ENCODE peak calls at places on chromosomes 5 and 9, in six cellular contexts. B, U, K, I, H and C are unnamed samples.

GRCh38 chr5:147223951-147224791 is 10.7 kb upstream of the STK32A start:
- DNase-seq in B (peak), U (no peak), K (peak), I (peak), H (peak), C (peak)

GRCh38 chr9:22425551-22425950 is 21.1 kb upstream of the DMRTA1 start:
- DNase-seq in B (no peak), U (no peak), K (no peak), I (peak), H (no peak), C (no peak)

GRCh38 chr5:149348463-149348862 is 3.2 kb downstream of the GRPEL2 start:
- DNase-seq in B (no peak), U (no peak), K (no peak), I (no peak), H (peak), C (no peak)

GRCh38 chr5:67963789-67964519 is 251.6 kb upstream of the PIK3R1 start:
- DNase-seq in B (no peak), U (no peak), K (no peak), I (no peak), H (no peak), C (no peak)

GRCh38 chr9:116151966-116152381 is 1.6 kb upstream of the PAPPA start:
- DNase-seq in B (peak), U (no peak), K (peak), I (peak), H (peak), C (peak)

GRCh38 chr5:146877783-146878470 is 630 bp downstream of the PPP2R2B start:
- DNase-seq in B (peak), U (no peak), K (no peak), I (peak), H (no peak), C (no peak)

GRCh38 chr5:64330728-64331231 is 165.1 kb downstream of the RNF180 start:
- DNase-seq in B (no peak), U (no peak), K (no peak), I (no peak), H (no peak), C (peak)

GRCh38 chr9:18786936-18787658 is 245.9 kb downstream of the SAXO1 start:
- DNase-seq in B (peak), U (no peak), K (no peak), I (peak), H (peak), C (no peak)

GRCh38 chr5:152329191-152329590 is 75.9 kb downstream of the NMUR2 start:
- DNase-seq in B (no peak), U (no peak), K (no peak), I (no peak), H (no peak), C (no peak)

GRCh38 chr5:171783051-171783450 is 2.6 kb upstream of the SMIM23 start:
- DNase-seq in B (peak), U (no peak), K (no peak), I (peak), H (peak), C (peak)

GRCh38 chr9:92943062-92943616 is 4.2 kb upstream of the FGD3 start:
- DNase-seq in B (no peak), U (no peak), K (no peak), I (no peak), H (no peak), C (no peak)

GRCh38 chr5:115601709-115602584 is at the start of gene TICAM2:
- DNase-seq in B (peak), U (peak), K (no peak), I (peak), H (peak), C (no peak)

GRCh38 chr5:175652741-175653663 is 4.9 kb upstream of the HRH2 start:
- DNase-seq in B (no peak), U (peak), K (no peak), I (peak), H (no peak), C (no peak)

GRCh38 chr5:175654807-175655206 is 3.1 kb upstream of the HRH2 start:
- DNase-seq in B (no peak), U (no peak), K (no peak), I (no peak), H (no peak), C (no peak)

GRCh38 chr5:175655411-175655810 is 2.5 kb upstream of the HRH2 start:
- DNase-seq in B (no peak), U (no peak), K (no peak), I (no peak), H (no peak), C (no peak)

GRCh38 chr5:175654346-175654745 is 3.5 kb upstream of the HRH2 start:
- DNase-seq in B (no peak), U (no peak), K (no peak), I (no peak), H (no peak), C (no peak)

DNA sequence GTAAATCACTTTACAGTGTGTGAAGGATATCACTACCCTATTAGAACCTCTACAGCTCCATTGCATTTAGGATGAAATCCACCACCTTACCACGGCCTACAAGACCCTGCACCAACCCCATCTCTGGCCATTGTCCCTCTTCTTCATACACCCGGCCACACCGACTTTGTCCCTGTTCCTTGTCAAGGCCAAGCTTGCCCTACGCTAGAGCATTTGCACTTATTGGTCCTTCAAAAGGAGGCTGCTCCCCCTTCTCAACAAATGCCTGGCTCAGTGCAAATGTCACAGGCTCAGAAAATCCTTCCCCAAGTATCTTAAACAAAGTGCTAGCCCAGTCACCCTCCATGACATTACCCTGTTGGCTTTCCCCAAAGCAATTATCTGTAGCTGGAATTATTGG is 4.1 kb upstream of the HRH2 start:
- DNase-seq in B (no peak), U (no peak), K (no peak), I (no peak), H (no peak), C (no peak)
- H3K4me3 ChIP-seq in B (no peak), U (no peak), K (no peak), I (no peak), H (no peak), C (no peak)

GRCh38 chr5:61293873-61294272 is 38.2 kb upstream of the ZSWIM6 start:
- DNase-seq in B (no peak), U (no peak), K (no peak), I (no peak), H (no peak), C (no peak)

GRCh38 chr5:61289669-61290363 is 42.2 kb upstream of the ZSWIM6 start:
- DNase-seq in B (no peak), U (no peak), K (no peak), I (no peak), H (no peak), C (no peak)

GRCh38 chr5:61290815-61291214 is 41.2 kb upstream of the ZSWIM6 start:
- DNase-seq in B (peak), U (no peak), K (no peak), I (peak), H (peak), C (no peak)

GRCh38 chr5:61293051-61293450 is 39.0 kb upstream of the ZSWIM6 start:
- DNase-seq in B (no peak), U (no peak), K (no peak), I (no peak), H (no peak), C (no peak)

GRCh38 chr5:61292130-61292672 is 39.9 kb upstream of the ZSWIM6 start:
- DNase-seq in B (no peak), U (no peak), K (no peak), I (no peak), H (no peak), C (no peak)
- H3K4me3 ChIP-seq in B (no peak), U (no peak), K (no peak), I (no peak), H (no peak), C (no peak)

GRCh38 chr5:53825926-53826325 is 265.5 kb downstream of the NDUFS4 start:
- DNase-seq in B (no peak), U (no peak), K (no peak), I (no peak), H (no peak), C (no peak)

GRCh38 chr5:53826503-53826902 is 266.1 kb downstream of the NDUFS4 start:
- DNase-seq in B (no peak), U (no peak), K (no peak), I (no peak), H (no peak), C (no peak)

GRCh38 chr5:53827072-53827471 is 266.6 kb downstream of the NDUFS4 start:
- DNase-seq in B (no peak), U (no peak), K (no peak), I (no peak), H (no peak), C (no peak)

DNA sequence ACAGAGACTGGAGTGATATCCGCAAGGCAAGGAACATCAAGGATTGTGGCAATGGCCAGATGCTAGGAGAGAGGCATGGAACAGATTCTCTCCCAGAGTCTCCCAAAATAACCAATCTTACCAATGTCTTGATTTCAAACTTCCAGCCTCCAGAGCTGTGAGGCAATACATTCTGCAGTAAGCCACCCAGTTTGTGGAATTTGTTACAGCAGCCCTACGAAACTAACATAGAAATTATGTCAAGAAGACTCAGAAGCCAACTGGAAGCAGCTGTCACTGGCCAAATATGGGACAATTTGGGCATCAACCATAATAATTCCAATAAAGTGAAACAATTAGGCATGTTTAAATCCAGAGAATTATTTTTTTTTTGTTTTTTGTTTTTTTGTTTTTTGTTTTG is 271.1 kb downstream of the NDUFS4 start:
- DNase-seq in B (no peak), U (no peak), K (no peak), I (no peak), H (no peak), C (no peak)
- H3K4me3 ChIP-seq in B (no peak), U (no peak), K (no peak), I (no peak), H (no peak), C (no peak)

GRCh38 chr9:119369670-119370366 is 583 bp upstream of the BRINP1 start:
- DNase-seq in B (no peak), U (no peak), K (no peak), I (no peak), H (no peak), C (no peak)

GRCh38 chr9:119368681-119369581 is at the start of gene BRINP1:
- DNase-seq in B (peak), U (no peak), K (no peak), I (peak), H (peak), C (no peak)

GRCh38 chr9:119370816-119371215 is 1.6 kb upstream of the BRINP1 start:
- DNase-seq in B (peak), U (peak), K (no peak), I (peak), H (peak), C (no peak)

GRCh38 chr9:119366909-119367690 is 2.1 kb downstream of the BRINP1 start:
- DNase-seq in B (no peak), U (no peak), K (no peak), I (no peak), H (no peak), C (no peak)

GRCh38 chr9:119368179-119368578 is 1.1 kb downstream of the BRINP1 start:
- DNase-seq in B (no peak), U (no peak), K (no peak), I (no peak), H (no peak), C (no peak)
- H3K4me3 ChIP-seq in B (no peak), U (no peak), K (no peak), I (no peak), H (no peak), C (peak)

GRCh38 chr9:134057311-134057665 is 10.5 kb downstream of the BRD3 start:
- DNase-seq in B (no peak), U (no peak), K (no peak), I (no peak), H (no peak), C (no peak)

GRCh38 chr9:134059188-134059641 is 8.6 kb downstream of the BRD3 start:
- DNase-seq in B (no peak), U (peak), K (no peak), I (no peak), H (no peak), C (no peak)

GRCh38 chr9:134059661-134060395 is 8.0 kb downstream of the BRD3 start:
- DNase-seq in B (no peak), U (peak), K (no peak), I (no peak), H (no peak), C (no peak)

GRCh38 chr9:134057751-134058701 is 9.8 kb downstream of the BRD3 start:
- DNase-seq in B (no peak), U (no peak), K (no peak), I (no peak), H (no peak), C (no peak)

GRCh38 chr9:134058716-134059115 is 9.1 kb downstream of the BRD3 start:
- DNase-seq in B (peak), U (no peak), K (no peak), I (peak), H (no peak), C (no peak)
- H3K4me3 ChIP-seq in B (no peak), U (no peak), K (no peak), I (no peak), H (no peak), C (no peak)

DNA sequence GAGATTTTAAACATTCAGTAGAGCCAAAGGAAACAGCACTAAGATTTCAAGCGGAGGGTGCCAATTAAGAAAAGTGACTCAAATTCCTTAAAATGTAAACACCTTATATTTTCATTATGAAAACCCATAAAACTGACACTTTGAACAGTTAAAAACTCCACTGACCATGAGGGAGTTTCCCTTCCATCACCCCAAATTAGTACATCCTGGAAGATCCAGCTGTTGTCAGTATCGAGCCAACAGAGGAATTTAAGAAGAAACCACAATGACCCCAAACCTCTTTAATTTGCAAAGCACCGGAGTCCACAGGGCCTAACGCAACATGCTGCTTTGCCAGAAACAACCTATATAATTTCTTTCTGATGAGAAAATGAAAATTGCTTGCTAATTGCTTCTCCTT is 41.3 kb downstream of the ROR2 start:
- DNase-seq in B (no peak), U (no peak), K (no peak), I (peak), H (no peak), C (no peak)
- H3K4me3 ChIP-seq in B (no peak), U (no peak), K (no peak), I (no peak), H (no peak), C (no peak)

GRCh38 chr9:2018764-2019548 is 3.8 kb downstream of the SMARCA2 start:
- DNase-seq in B (no peak), U (no peak), K (no peak), I (no peak), H (no peak), C (no peak)
- H3K4me3 ChIP-seq in B (peak), U (peak), K (peak), I (peak), H (peak), C (peak)